ENCODE peak calls at places on chromosomes 2 and 18, in four cellular contexts. One of them, this sample, is unnamed.
A peak's percentile ranks its signal among the peaks of the same experiment; 100 is the strongest.

GRCh38 chr2:238415036-238415764 is 11.5 kb upstream of the ASB1 start:
- DNase-seq in GM12892: no peak
- DNase-seq in H1: no peak
- DNase-seq in K562: no peak
- DNase-seq in this sample: no peak

GRCh38 chr2:9256570-9257043 is 50.0 kb downstream of the ASAP2 start:
- DNase-seq in GM12892: no peak
- DNase-seq in H1: no peak
- DNase-seq in K562: no peak
- DNase-seq in this sample: no peak

GRCh38 chr2:208245746-208246145 is 9.1 kb downstream of the IDH1 start:
- DNase-seq in K562: no peak
- DNase-seq in H1: no peak
- DNase-seq in GM12892: no peak
- DNase-seq in this sample: no peak

GRCh38 chr2:40281021-40281940 is 170.6 kb downstream of the SLC8A1 start:
- DNase-seq in GM12892: no peak
- DNase-seq in K562: no peak
- DNase-seq in H1: no peak
- DNase-seq in this sample: no peak

GRCh38 chr2:20025065-20025786 is 12.8 kb upstream of the MATN3 start:
- DNase-seq in H1: no peak
- DNase-seq in K562: no peak
- DNase-seq in GM12892: no peak
- DNase-seq in this sample: no peak

GRCh38 chr2:112343827-112344585 is 68.6 kb downstream of the ZC3H6 start:
- DNase-seq in H1: no peak
- DNase-seq in GM12892: no peak
- DNase-seq in K562: no peak
- DNase-seq in this sample: no peak

GRCh38 chr2:133581027-133581760 is 12.9 kb upstream of the NCKAP5 start:
- DNase-seq in K562: no peak
- DNase-seq in H1: no peak
- DNase-seq in GM12892: no peak
- DNase-seq in this sample: no peak

GRCh38 chr2:62222674-62223073 is 26.8 kb downstream of the B3GNT2 start:
- DNase-seq in K562: no peak
- DNase-seq in GM12892: no peak
- DNase-seq in H1: no peak
- DNase-seq in this sample: no peak

GRCh38 chr2:217599906-217600305 is 402.9 kb downstream of the TNS1 start:
- DNase-seq in H1: no peak
- DNase-seq in K562: no peak
- DNase-seq in GM12892: no peak
- DNase-seq in this sample: no peak

GRCh38 chr2:66041902-66042657 is 392.8 kb upstream of the MEIS1 start:
- DNase-seq in H1: no peak
- DNase-seq in K562: no peak
- DNase-seq in GM12892: no peak
- DNase-seq in this sample: no peak

GRCh38 chr2:127049927-127050802 is 56.8 kb downstream of the BIN1 start:
- DNase-seq in GM12892: peak; percentile 94
- DNase-seq in K562: peak; percentile 85
- DNase-seq in H1: peak; percentile 41
- DNase-seq in this sample: peak; percentile 97

GRCh38 chr18:22946217-22946616 is 13.1 kb downstream of the RBBP8 start:
- DNase-seq in GM12892: no peak
- DNase-seq in H1: no peak
- DNase-seq in K562: no peak
- DNase-seq in this sample: no peak

GRCh38 chr2:180601016-180601415 is 379.4 kb upstream of the UBE2E3 start:
- DNase-seq in GM12892: no peak
- DNase-seq in K562: no peak
- DNase-seq in H1: no peak
- DNase-seq in this sample: no peak

GRCh38 chr2:215145611-215146010 is 7.2 kb upstream of the ABCA12 start:
- DNase-seq in K562: no peak
- DNase-seq in H1: no peak
- DNase-seq in GM12892: no peak
- DNase-seq in this sample: no peak

GRCh38 chr2:124610141-124610540 is 585.1 kb downstream of the CNTNAP5 start:
- DNase-seq in K562: no peak
- DNase-seq in H1: no peak
- DNase-seq in GM12892: no peak
- DNase-seq in this sample: no peak

GRCh38 chr2:145022671-145023330 is 502.9 kb upstream of the ZEB2 start:
- DNase-seq in GM12892: no peak
- DNase-seq in K562: no peak
- DNase-seq in H1: no peak
- DNase-seq in this sample: no peak

GRCh38 chr18:59813942-59814341 is 85.9 kb upstream of the PMAIP1 start:
- DNase-seq in GM12892: no peak
- DNase-seq in H1: no peak
- DNase-seq in K562: no peak
- DNase-seq in this sample: no peak

GRCh38 chr18:47118986-47119385 is 31.3 kb downstream of the HDHD2 start:
- DNase-seq in K562: no peak
- DNase-seq in H1: no peak
- DNase-seq in GM12892: no peak
- DNase-seq in this sample: no peak

GRCh38 chr2:195458936-195459335 is 198.1 kb upstream of the SLC39A10 start:
- DNase-seq in H1: no peak
- DNase-seq in GM12892: no peak
- DNase-seq in K562: no peak
- DNase-seq in this sample: no peak

GRCh38 chr2:237669628-237670351 is 42.4 kb downstream of the LRRFIP1 start:
- DNase-seq in GM12892: no peak
- DNase-seq in K562: no peak
- DNase-seq in H1: no peak
- DNase-seq in this sample: peak; percentile 52

GRCh38 chr2:56801770-56802169 is 618.0 kb downstream of the CCDC85A start:
- DNase-seq in K562: no peak
- DNase-seq in H1: no peak
- DNase-seq in GM12892: no peak
- DNase-seq in this sample: no peak

GRCh38 chr2:130829020-130829419 is 7.7 kb upstream of the ARHGEF4 start:
- DNase-seq in H1: no peak
- DNase-seq in K562: no peak
- DNase-seq in GM12892: no peak
- DNase-seq in this sample: no peak

GRCh38 chr2:43274055-43274454 is 47.6 kb upstream of the ZFP36L2 start:
- DNase-seq in GM12892: no peak
- DNase-seq in K562: no peak
- DNase-seq in H1: no peak
- DNase-seq in this sample: no peak

GRCh38 chr2:232410238-232410900 is 3.7 kb downstream of the ALPG start:
- DNase-seq in GM12892: no peak
- DNase-seq in H1: no peak
- DNase-seq in K562: no peak
- DNase-seq in this sample: no peak

GRCh38 chr2:235591921-235592320 is 98.1 kb downstream of the AGAP1 start:
- DNase-seq in GM12892: no peak
- DNase-seq in K562: no peak
- DNase-seq in H1: no peak
- DNase-seq in this sample: no peak

GRCh38 chr2:181887056-181887455 is 4.5 kb upstream of the ITPRID2 start:
- DNase-seq in H1: no peak
- DNase-seq in GM12892: no peak
- DNase-seq in K562: no peak
- DNase-seq in this sample: no peak

GRCh38 chr2:37583867-37584266 is 87.6 kb downstream of the CDC42EP3 start:
- DNase-seq in K562: no peak
- DNase-seq in GM12892: no peak
- DNase-seq in H1: no peak
- DNase-seq in this sample: no peak

GRCh38 chr18:41872206-41872605 is 82.8 kb upstream of the PIK3C3 start:
- DNase-seq in GM12892: no peak
- DNase-seq in K562: no peak
- DNase-seq in H1: no peak
- DNase-seq in this sample: no peak

DNA sequence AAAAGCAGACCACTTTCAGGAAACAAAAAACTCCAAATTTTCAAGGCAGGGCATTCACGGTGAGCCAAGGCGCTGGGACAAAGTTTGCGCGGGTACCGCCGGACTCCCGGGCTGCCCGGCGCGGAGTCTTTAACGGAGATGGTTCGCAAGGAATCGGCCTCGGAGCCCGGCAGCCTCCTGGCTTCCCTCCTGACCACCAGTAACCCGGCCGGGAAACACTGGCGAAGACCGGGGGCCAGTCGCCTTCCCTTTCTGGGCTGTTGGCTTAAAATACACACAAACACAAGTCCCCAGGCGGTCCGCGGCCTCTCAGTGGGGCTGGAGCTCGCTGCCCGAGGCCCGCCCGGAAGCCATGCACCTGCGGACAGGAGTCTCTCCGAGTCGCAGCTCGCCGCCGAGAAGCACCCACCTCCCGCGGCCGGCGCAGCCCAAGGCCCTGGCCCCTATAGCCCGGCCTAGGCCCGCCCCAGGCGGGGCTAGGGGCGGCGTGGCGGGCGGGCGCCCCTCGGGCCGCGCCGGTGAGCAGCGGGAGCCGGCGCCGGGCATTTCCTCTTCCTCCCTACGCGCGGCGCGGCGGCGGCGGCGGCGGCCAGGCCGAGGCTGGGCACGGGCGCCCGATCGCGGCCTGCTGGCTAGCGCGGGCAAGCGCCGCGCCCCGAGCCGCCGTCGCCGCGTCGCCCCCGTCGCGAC is 550 bp upstream of the KCMF1 start:
- DNase-seq in H1: no peak
- DNase-seq in K562: peak; percentile 73
- DNase-seq in GM12892: peak; percentile 57
- DNase-seq in this sample: peak; percentile 56
- TF ChIP-seq POLR2A in H1: peak; percentile 32
- TF ChIP-seq POLR2A in K562: peak; percentile 58
- TF ChIP-seq POLR2A in GM12892: peak; percentile 74
- TF ChIP-seq POLR2A in this sample: no peak

GRCh38 chr2:45851576-45852304 is 200.3 kb downstream of the PRKCE start:
- DNase-seq in K562: no peak
- DNase-seq in H1: no peak
- DNase-seq in GM12892: no peak
- DNase-seq in this sample: no peak

GRCh38 chr2:45851111-45851510 is 199.6 kb downstream of the PRKCE start:
- DNase-seq in GM12892: no peak
- DNase-seq in K562: no peak
- DNase-seq in H1: no peak
- DNase-seq in this sample: no peak

GRCh38 chr2:45852450-45853150 is 201.1 kb downstream of the PRKCE start:
- DNase-seq in K562: no peak
- DNase-seq in GM12892: no peak
- DNase-seq in H1: no peak
- DNase-seq in this sample: no peak

GRCh38 chr2:45850558-45850957 is 199.1 kb downstream of the PRKCE start:
- DNase-seq in K562: no peak
- DNase-seq in GM12892: no peak
- DNase-seq in H1: no peak
- DNase-seq in this sample: no peak

DNA sequence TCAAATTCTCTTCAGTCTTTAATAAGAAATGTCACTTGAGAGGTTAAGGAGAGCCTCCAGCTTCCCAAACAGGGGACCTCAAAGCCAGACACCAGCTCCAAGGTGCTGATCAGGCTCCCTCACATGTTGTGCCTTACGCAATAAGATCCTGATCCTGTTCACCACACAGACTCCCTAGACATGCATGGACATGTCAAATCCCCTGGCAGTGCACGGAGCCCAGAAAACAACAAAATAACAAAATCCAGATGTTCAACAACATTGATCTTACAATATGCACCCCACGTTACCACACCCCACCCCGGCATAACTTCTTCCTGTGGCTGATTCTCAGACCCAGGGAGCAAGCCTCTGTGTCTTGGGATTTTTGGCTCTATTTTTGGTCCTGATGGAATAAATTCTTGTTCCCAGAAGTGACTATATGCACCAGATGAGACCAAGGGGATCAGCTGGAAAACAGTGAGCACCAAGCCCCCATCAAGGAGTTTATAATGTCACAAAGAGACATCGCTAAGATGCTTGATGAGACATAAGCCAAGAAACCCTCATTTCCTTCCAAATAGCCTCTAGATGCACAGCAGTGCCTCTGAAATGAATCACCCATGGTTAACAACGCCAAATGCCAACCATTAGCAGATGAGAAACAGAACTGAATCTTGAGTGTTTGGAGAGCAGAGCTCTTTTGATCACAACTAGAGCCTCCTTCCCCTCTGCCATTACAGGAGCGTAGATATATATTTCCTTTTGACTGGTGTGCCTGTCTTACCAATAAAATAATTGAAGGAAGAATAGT is 198.2 kb downstream of the PRKCE start:
- DNase-seq in K562: no peak
- DNase-seq in GM12892: no peak
- DNase-seq in H1: no peak
- DNase-seq in this sample: no peak
- TF ChIP-seq TAF1 in K562: no peak
- TF ChIP-seq TAF1 in GM12892: no peak
- TF ChIP-seq TAF1 in H1: no peak
- TF ChIP-seq TAF1 in this sample: no peak

DNA sequence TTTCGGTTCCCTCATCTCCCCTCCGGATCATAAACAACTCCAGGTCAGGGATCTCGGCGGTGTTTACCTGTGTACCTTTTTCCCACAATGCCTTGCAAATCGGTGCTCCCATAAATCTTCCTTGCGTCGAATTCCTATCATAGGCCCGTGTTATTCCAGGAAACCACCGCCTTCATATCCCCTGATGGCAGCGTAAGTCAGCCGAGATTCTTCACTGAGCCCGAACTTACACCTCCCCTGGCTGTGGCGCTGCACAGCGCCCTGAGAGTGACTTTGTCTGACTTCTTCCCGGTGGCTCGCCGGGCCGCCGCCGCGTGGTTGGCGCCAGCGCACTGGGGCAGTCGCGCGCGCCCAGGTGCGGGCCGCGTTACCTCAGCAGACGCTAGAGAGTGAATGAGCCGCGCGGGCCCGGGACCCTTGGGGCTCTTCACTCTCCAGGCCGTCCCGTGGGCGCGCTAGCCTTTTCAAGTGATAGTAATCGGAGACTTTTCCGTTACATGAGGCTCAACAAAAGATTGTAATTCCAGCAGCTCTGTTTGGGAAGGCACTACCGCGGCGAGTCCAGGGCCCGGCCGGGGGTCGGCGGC is 101.6 kb downstream of the SPTBN1 start:
- DNase-seq in GM12892: no peak
- DNase-seq in K562: peak; percentile 58
- DNase-seq in H1: no peak
- DNase-seq in this sample: no peak
- TF ChIP-seq POLR2A in GM12892: peak; percentile 25
- TF ChIP-seq POLR2A in K562: peak; percentile 59
- TF ChIP-seq POLR2A in H1: no peak
- TF ChIP-seq POLR2A in this sample: no peak

DNA sequence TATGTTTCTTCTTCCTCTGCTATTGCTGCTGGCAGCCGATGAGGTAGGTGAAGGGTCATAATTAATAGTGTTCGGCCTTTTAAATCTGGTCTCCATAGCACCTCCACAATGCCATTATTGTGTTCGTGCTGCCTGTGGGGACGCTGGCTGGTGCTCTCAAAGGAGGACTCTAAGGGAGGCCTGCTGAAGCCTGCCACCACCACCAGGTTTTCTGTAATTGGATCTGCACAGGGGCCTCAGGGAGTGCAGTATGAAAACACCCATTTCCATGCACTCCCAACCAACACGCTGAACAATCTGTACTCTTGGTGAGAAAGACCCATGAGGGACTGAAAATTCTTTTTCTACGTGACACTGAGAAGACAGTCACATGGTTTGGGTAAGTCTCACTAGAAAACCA is 17.6 kb upstream of the CLIP4 start:
- DNase-seq in H1: no peak
- DNase-seq in K562: no peak
- DNase-seq in GM12892: no peak
- DNase-seq in this sample: no peak
- TF ChIP-seq TAF1 in H1: no peak
- TF ChIP-seq TAF1 in K562: no peak
- TF ChIP-seq TAF1 in GM12892: no peak
- TF ChIP-seq TAF1 in this sample: no peak

This sample was measured in GM12891.